ENCODE peak calls at places on chromosomes 4 and X, in seven cellular contexts. T is nephron progenitor cell; G is left colon; L is endothelial cell; W is effector memory CD4-positive, alpha-beta T cell; P is mammary epithelial cell; X is nucleus accumbens. N is an unnamed sample.

GRCh38 chr4:69799337-69799736 is 38.9 kb upstream of the SULT1B1 start:
- DNase-seq in T (no peak), G (no peak), L (no peak), W (no peak), P (no peak), X (no peak), N (no peak)

GRCh38 chr4:138512766-138513165 is 270.6 kb upstream of the SLC7A11 start:
- DNase-seq in T (no peak), G (no peak), L (no peak), W (no peak), P (no peak), X (no peak), N (no peak)

GRCh38 chr4:8179074-8179473 is 20.0 kb upstream of the SH3TC1 start:
- DNase-seq in T (no peak), G (no peak), L (no peak), W (no peak), P (no peak), X (no peak), N (no peak)

GRCh38 chr4:110046588-110047049 is 133.9 kb downstream of the EGF start:
- DNase-seq in T (no peak), G (no peak), L (no peak), W (no peak), P (peak), X (no peak), N (no peak)

GRCh38 chr4:125316781-125317525 is 2.2 kb downstream of the FAT4 start:
- DNase-seq in T (peak), G (peak), L (peak), W (no peak), P (peak), X (peak), N (no peak)

GRCh38 chr4:38135201-38135600 is 175.0 kb downstream of the PTTG2 start:
- DNase-seq in T (no peak), G (no peak), L (no peak), W (no peak), P (no peak), X (no peak), N (no peak)

GRCh38 chr4:125461676-125462363 is 147.1 kb downstream of the FAT4 start:
- DNase-seq in T (no peak), G (no peak), L (no peak), W (no peak), P (no peak), X (no peak), N (no peak)

GRCh38 chr4:5199142-5199541 is 147.9 kb downstream of the STK32B start:
- DNase-seq in T (no peak), G (no peak), L (no peak), W (no peak), P (no peak), X (no peak), N (no peak)

GRCh38 chr4:88522702-88523324 is 763 bp downstream of the PYURF start:
- DNase-seq in T (peak), G (peak), L (peak), W (no peak), P (peak), X (peak), N (peak)

GRCh38 chrX:132181364-132181763 is 37.9 kb downstream of the RAP2C start:
- DNase-seq in T (no peak), G (peak), L (no peak), W (no peak), P (peak), X (no peak), N (no peak)

GRCh38 chrX:71177327-71177726 is 32.7 kb downstream of the NLGN3 start:
- DNase-seq in T (no peak), G (no peak), L (no peak), W (no peak), P (no peak), X (no peak), N (no peak)

GRCh38 chr4:122300776-122301175 is 78.0 kb upstream of the ADAD1 start:
- DNase-seq in T (no peak), G (no peak), L (no peak), W (no peak), P (no peak), X (no peak), N (no peak)

GRCh38 chr4:70577220-70577927 is 14.7 kb upstream of the AMBN start:
- DNase-seq in T (peak), G (no peak), L (no peak), W (no peak), P (no peak), X (no peak), N (no peak)

GRCh38 chr4:16118090-16118489 is 34.3 kb upstream of the PROM1 start:
- DNase-seq in T (no peak), G (no peak), L (no peak), W (no peak), P (no peak), X (no peak), N (no peak)

GRCh38 chr4:41877020-41877796 is 58.0 kb upstream of the TMEM33 start:
- DNase-seq in T (no peak), G (no peak), L (no peak), W (no peak), P (no peak), X (no peak), N (no peak)

GRCh38 chr4:183797041-183797444 is 108.1 kb upstream of the STOX2 start:
- DNase-seq in T (no peak), G (no peak), L (peak), W (no peak), P (peak), X (no peak), N (no peak)

GRCh38 chr4:1723131-1723801 is 1.9 kb downstream of the TACC3 start:
- DNase-seq in T (no peak), G (no peak), L (no peak), W (no peak), P (no peak), X (no peak), N (peak)

GRCh38 chr4:106985830-106986229 is 50.3 kb downstream of the DKK2 start:
- DNase-seq in T (no peak), G (no peak), L (no peak), W (no peak), P (no peak), X (no peak), N (no peak)

GRCh38 chr4:154039435-154040061 is 250.7 kb upstream of the SFRP2 start:
- DNase-seq in T (no peak), G (no peak), L (no peak), W (no peak), P (no peak), X (no peak), N (no peak)

GRCh38 chr4:112813790-112814189 is 176.8 kb downstream of the LARP7 start:
- DNase-seq in T (no peak), G (no peak), L (no peak), W (no peak), P (peak), X (no peak), N (no peak)

GRCh38 chrX:119981286-119982070 is 37.9 kb upstream of the NKAP start:
- DNase-seq in T (peak), G (peak), L (no peak), W (no peak), P (peak), X (no peak), N (no peak)

GRCh38 chrX:54799046-54799445 is 991 bp upstream of the ITIH6 start:
- DNase-seq in T (no peak), G (no peak), L (no peak), W (no peak), P (no peak), X (no peak), N (no peak)

GRCh38 chr4:142312391-142312790 is 533.7 kb downstream of the INPP4B start:
- DNase-seq in T (no peak), G (no peak), L (no peak), W (no peak), P (no peak), X (no peak), N (no peak)

GRCh38 chr4:56680266-56680665 is 830 bp downstream of the HOPX start:
- DNase-seq in T (no peak), G (no peak), L (no peak), W (no peak), P (no peak), X (no peak), N (no peak)

GRCh38 chrX:43707812-43708548 is 51.9 kb downstream of the MAOA start:
- DNase-seq in T (no peak), G (peak), L (no peak), W (no peak), P (no peak), X (no peak), N (no peak)

GRCh38 chr4:186104114-186104894 is at the start of gene FAM149A:
- DNase-seq in T (peak), G (peak), L (no peak), W (no peak), P (peak), X (peak), N (no peak)

GRCh38 chrX:40266490-40267333 is 169.0 kb upstream of the BCOR start:
- DNase-seq in T (peak), G (peak), L (peak), W (peak), P (peak), X (peak), N (peak)

GRCh38 chr4:143083811-143084472 is 100.8 kb upstream of the USP38 start:
- DNase-seq in T (no peak), G (no peak), L (no peak), W (no peak), P (no peak), X (no peak), N (no peak)

GRCh38 chr4:82372502-82372873 is 1.3 kb downstream of the HNRNPD start:
- DNase-seq in T (peak), G (peak), L (peak), W (no peak), P (peak), X (peak), N (peak)

GRCh38 chrX:53398216-53398615 is 24.2 kb downstream of the SMC1A start:
- DNase-seq in T (no peak), G (no peak), L (no peak), W (no peak), P (peak), X (no peak), N (no peak)

GRCh38 chr4:57426779-57427395 is 316.7 kb upstream of the IGFBP7 start:
- DNase-seq in T (peak), G (peak), L (peak), W (no peak), P (peak), X (peak), N (no peak)

GRCh38 chr4:5965225-5965624 is 53.0 kb downstream of the C4orf50 start:
- DNase-seq in T (no peak), G (no peak), L (no peak), W (no peak), P (no peak), X (no peak), N (no peak)

GRCh38 chrX:69313622-69314290 is 148.5 kb upstream of the PJA1 start:
- DNase-seq in T (no peak), G (no peak), L (no peak), W (no peak), P (no peak), X (no peak), N (no peak)

GRCh38 chr4:26766142-26766541 is 94.5 kb upstream of the STIM2 start:
- DNase-seq in T (no peak), G (no peak), L (no peak), W (no peak), P (no peak), X (no peak), N (no peak)

GRCh38 chr4:112031712-112032328 is 113.4 kb upstream of the FAM241A start:
- DNase-seq in T (peak), G (peak), L (peak), W (no peak), P (peak), X (peak), N (no peak)

GRCh38 chrX:100648601-100649417 is 4.8 kb downstream of the SRPX2 start:
- DNase-seq in T (no peak), G (peak), L (no peak), W (no peak), P (no peak), X (no peak), N (no peak)

GRCh38 chr4:16437836-16438235 is 211.6 kb upstream of the TAPT1 start:
- DNase-seq in T (no peak), G (no peak), L (no peak), W (no peak), P (no peak), X (no peak), N (no peak)

GRCh38 chr4:165906272-165906671 is 33.2 kb downstream of the TLL1 start:
- DNase-seq in T (no peak), G (no peak), L (no peak), W (no peak), P (no peak), X (no peak), N (no peak)

GRCh38 chrX:45761920-45762319 is 561.2 kb upstream of the DIPK2B start:
- DNase-seq in T (no peak), G (no peak), L (no peak), W (no peak), P (no peak), X (no peak), N (no peak)